ENCODE peak calls at places on chromosomes 5 and 9, in four cellular contexts. One of them, this sample, is unnamed.

GRCh38 chr5:180070726-180071417 is 687 bp downstream of the RNF130 start:
- DNase-seq in stomach: peak; percentile 36
- DNase-seq in cardiac muscle cell: peak; percentile 64
- DNase-seq in pancreas: no peak
- DNase-seq in this sample: no peak

GRCh38 chr5:35198096-35198495 is 32.2 kb downstream of the PRLR start:
- DNase-seq in stomach: peak; percentile 91
- DNase-seq in cardiac muscle cell: peak; percentile 80
- DNase-seq in pancreas: peak; percentile 72
- DNase-seq in this sample: no peak

GRCh38 chr9:75101004-75101601 is 12.8 kb downstream of the OSTF1 start:
- DNase-seq in stomach: no peak
- DNase-seq in cardiac muscle cell: no peak
- DNase-seq in pancreas: no peak
- DNase-seq in this sample: no peak

GRCh38 chr5:37710965-37711364 is 128.9 kb downstream of the GDNF start:
- DNase-seq in stomach: no peak
- DNase-seq in cardiac muscle cell: no peak
- DNase-seq in pancreas: no peak
- DNase-seq in this sample: no peak

GRCh38 chr5:133969654-133970324 is 1.4 kb upstream of the C5orf15 start:
- DNase-seq in stomach: no peak
- DNase-seq in cardiac muscle cell: peak; percentile 18
- DNase-seq in pancreas: no peak
- DNase-seq in this sample: no peak

GRCh38 chr5:132049093-132049492 is 11.4 kb upstream of the IL3 start:
- DNase-seq in stomach: no peak
- DNase-seq in cardiac muscle cell: no peak
- DNase-seq in pancreas: peak; percentile 3
- DNase-seq in this sample: no peak

GRCh38 chr9:107698779-107699564 is 209.4 kb upstream of the KLF4 start:
- DNase-seq in stomach: no peak
- DNase-seq in cardiac muscle cell: no peak
- DNase-seq in pancreas: no peak
- DNase-seq in this sample: no peak

GRCh38 chr9:14769235-14769580 is 46.7 kb upstream of the CER1 start:
- DNase-seq in stomach: no peak
- DNase-seq in cardiac muscle cell: peak; percentile 48
- DNase-seq in pancreas: no peak
- DNase-seq in this sample: no peak

GRCh38 chr5:165775094-165775493 is 2269.7 kb downstream of the MAT2B start:
- DNase-seq in stomach: no peak
- DNase-seq in cardiac muscle cell: no peak
- DNase-seq in pancreas: no peak
- DNase-seq in this sample: no peak

GRCh38 chr9:93108301-93109041 is 12.5 kb downstream of the CARD19 start:
- DNase-seq in stomach: no peak
- DNase-seq in cardiac muscle cell: no peak
- DNase-seq in pancreas: peak; percentile 52
- DNase-seq in this sample: peak; percentile 34

GRCh38 chr9:124342946-124343485 is 72.2 kb downstream of the PSMB7 start:
- DNase-seq in stomach: no peak
- DNase-seq in cardiac muscle cell: peak; percentile 84
- DNase-seq in pancreas: no peak
- DNase-seq in this sample: no peak

GRCh38 chr9:125493861-125494554 is 213.0 kb downstream of the MAPKAP1 start:
- DNase-seq in stomach: no peak
- DNase-seq in cardiac muscle cell: no peak
- DNase-seq in pancreas: no peak
- DNase-seq in this sample: no peak

GRCh38 chr5:79890119-79890870 is 100.8 kb downstream of the MTX3 start:
- DNase-seq in stomach: no peak
- DNase-seq in cardiac muscle cell: no peak
- DNase-seq in pancreas: no peak
- DNase-seq in this sample: no peak

GRCh38 chr9:38294130-38294529 is 98.4 kb upstream of the ALDH1B1 start:
- DNase-seq in stomach: no peak
- DNase-seq in cardiac muscle cell: no peak
- DNase-seq in pancreas: no peak
- DNase-seq in this sample: no peak

GRCh38 chr5:122649080-122649479 is 125.8 kb upstream of the SNX2 start:
- DNase-seq in stomach: no peak
- DNase-seq in cardiac muscle cell: no peak
- DNase-seq in pancreas: no peak
- DNase-seq in this sample: no peak

GRCh38 chr9:137757613-137758029 is 120.0 kb upstream of the CACNA1B start:
- DNase-seq in stomach: no peak
- DNase-seq in cardiac muscle cell: peak; percentile 25
- DNase-seq in pancreas: no peak
- DNase-seq in this sample: peak; percentile 81

GRCh38 chr9:5073701-5074100 is 88.6 kb downstream of the JAK2 start:
- DNase-seq in stomach: no peak
- DNase-seq in cardiac muscle cell: no peak
- DNase-seq in pancreas: no peak
- DNase-seq in this sample: no peak

GRCh38 chr9:2029666-2030170 is 14.6 kb downstream of the SMARCA2 start:
- DNase-seq in stomach: no peak
- DNase-seq in cardiac muscle cell: no peak
- DNase-seq in pancreas: no peak
- DNase-seq in this sample: no peak

GRCh38 chr5:2492476-2492875 is 259.0 kb downstream of the IRX2 start:
- DNase-seq in stomach: no peak
- DNase-seq in cardiac muscle cell: no peak
- DNase-seq in pancreas: no peak
- DNase-seq in this sample: no peak

GRCh38 chr5:1851290-1851934 is 31.3 kb downstream of the IRX4 start:
- DNase-seq in stomach: no peak
- DNase-seq in cardiac muscle cell: no peak
- DNase-seq in pancreas: no peak
- DNase-seq in this sample: no peak

GRCh38 chr5:16937023-16937379 is 913 bp upstream of the MYO10 start:
- DNase-seq in stomach: peak; percentile 77
- DNase-seq in cardiac muscle cell: no peak
- DNase-seq in pancreas: peak; percentile 67
- DNase-seq in this sample: no peak

GRCh38 chr9:121359358-121360294 is 10.4 kb downstream of the STOM start:
- DNase-seq in stomach: no peak
- DNase-seq in cardiac muscle cell: peak; percentile 44
- DNase-seq in pancreas: no peak
- DNase-seq in this sample: no peak

GRCh38 chr5:32506251-32506661 is 61.7 kb upstream of the ZFR start:
- DNase-seq in stomach: no peak
- DNase-seq in cardiac muscle cell: peak; percentile 47
- DNase-seq in pancreas: no peak
- DNase-seq in this sample: no peak

GRCh38 chr5:151107738-151108520 is 27.1 kb upstream of the TNIP1 start:
- DNase-seq in stomach: peak; percentile 83
- DNase-seq in cardiac muscle cell: peak; percentile 71
- DNase-seq in pancreas: peak; percentile 67
- DNase-seq in this sample: no peak

GRCh38 chr5:10307206-10308148 is at the start of gene CMBL:
- DNase-seq in stomach: no peak
- DNase-seq in cardiac muscle cell: peak; percentile 72
- DNase-seq in pancreas: peak; percentile 82
- DNase-seq in this sample: peak; percentile 64

GRCh38 chr9:128108784-128109709 is 18.5 kb downstream of the PTGES2 start:
- DNase-seq in stomach: no peak
- DNase-seq in cardiac muscle cell: no peak
- DNase-seq in pancreas: peak; percentile 33
- DNase-seq in this sample: no peak

GRCh38 chr5:89083791-89084190 is 200.8 kb upstream of the MEF2C start:
- DNase-seq in stomach: no peak
- DNase-seq in cardiac muscle cell: no peak
- DNase-seq in pancreas: no peak
- DNase-seq in this sample: no peak

GRCh38 chr9:114364528-114365041 is 23.2 kb downstream of the AKNA start:
- DNase-seq in stomach: no peak
- DNase-seq in cardiac muscle cell: no peak
- DNase-seq in pancreas: no peak
- DNase-seq in this sample: peak; percentile 60

GRCh38 chr5:100464418-100464817 is 70.8 kb upstream of the FAM174A start:
- DNase-seq in stomach: no peak
- DNase-seq in cardiac muscle cell: peak; percentile 1
- DNase-seq in pancreas: no peak
- DNase-seq in this sample: no peak

GRCh38 chr5:180718810-180719453 is 20.9 kb downstream of the OR2Y1 start:
- DNase-seq in stomach: no peak
- DNase-seq in cardiac muscle cell: peak; percentile 47
- DNase-seq in pancreas: no peak
- DNase-seq in this sample: no peak

GRCh38 chr5:163347671-163348070 is 89.7 kb upstream of the CCNG1 start:
- DNase-seq in stomach: peak; percentile 53
- DNase-seq in cardiac muscle cell: peak; percentile 85
- DNase-seq in pancreas: no peak
- DNase-seq in this sample: no peak

GRCh38 chr9:122051401-122052346 is 41.4 kb downstream of the TTLL11 start:
- DNase-seq in stomach: no peak
- DNase-seq in cardiac muscle cell: peak; percentile 66
- DNase-seq in pancreas: no peak
- DNase-seq in this sample: no peak

GRCh38 chr5:99334936-99335335 is 406.1 kb upstream of the CHD1 start:
- DNase-seq in stomach: no peak
- DNase-seq in cardiac muscle cell: no peak
- DNase-seq in pancreas: no peak
- DNase-seq in this sample: no peak

GRCh38 chr5:83780681-83781080 is 60.0 kb upstream of the HAPLN1 start:
- DNase-seq in stomach: no peak
- DNase-seq in cardiac muscle cell: no peak
- DNase-seq in pancreas: no peak
- DNase-seq in this sample: no peak

GRCh38 chr5:165620394-165620793 is 2115.0 kb downstream of the MAT2B start:
- DNase-seq in stomach: no peak
- DNase-seq in cardiac muscle cell: peak; percentile 77
- DNase-seq in pancreas: no peak
- DNase-seq in this sample: no peak

GRCh38 chr5:110630350-110630749 is 96.1 kb downstream of the TMEM232 start:
- DNase-seq in stomach: no peak
- DNase-seq in cardiac muscle cell: no peak
- DNase-seq in pancreas: no peak
- DNase-seq in this sample: no peak

GRCh38 chr5:75512383-75513074 is 838 bp downstream of the POLK start:
- DNase-seq in stomach: no peak
- DNase-seq in cardiac muscle cell: peak; percentile 33
- DNase-seq in pancreas: no peak
- DNase-seq in this sample: no peak

GRCh38 chr5:62960781-62961180 is 382.2 kb downstream of the LRRC70 start:
- DNase-seq in stomach: no peak
- DNase-seq in cardiac muscle cell: no peak
- DNase-seq in pancreas: no peak
- DNase-seq in this sample: no peak

GRCh38 chr9:87643778-87644570 is 81.9 kb upstream of the CTSL start:
- DNase-seq in stomach: no peak
- DNase-seq in cardiac muscle cell: no peak
- DNase-seq in pancreas: no peak
- DNase-seq in this sample: no peak

GRCh38 chr9:87642330-87643110 is 83.4 kb upstream of the CTSL start:
- DNase-seq in stomach: no peak
- DNase-seq in cardiac muscle cell: peak; percentile 16
- DNase-seq in pancreas: no peak
- DNase-seq in this sample: no peak

GRCh38 chr9:87646546-87646945 is 79.4 kb upstream of the CTSL start:
- DNase-seq in stomach: no peak
- DNase-seq in cardiac muscle cell: no peak
- DNase-seq in pancreas: no peak
- DNase-seq in this sample: no peak

GRCh38 chr9:87643111-87643650 is 82.7 kb upstream of the CTSL start:
- DNase-seq in stomach: no peak
- DNase-seq in cardiac muscle cell: no peak
- DNase-seq in pancreas: no peak
- DNase-seq in this sample: no peak

GRCh38 chr9:87644659-87645058 is 81.3 kb upstream of the CTSL start:
- DNase-seq in stomach: no peak
- DNase-seq in cardiac muscle cell: no peak
- DNase-seq in pancreas: no peak
- DNase-seq in this sample: no peak
- H3K36me3 ChIP-seq in stomach: peaks cover 64% of the 10 kb centered on the region
- H3K36me3 ChIP-seq in cardiac muscle cell: no peaks in the 10 kb centered on the region
- H3K36me3 ChIP-seq in pancreas: no peaks in the 10 kb centered on the region
- H3K36me3 ChIP-seq in this sample: peaks cover 28% of the 10 kb centered on the region

DNA sequence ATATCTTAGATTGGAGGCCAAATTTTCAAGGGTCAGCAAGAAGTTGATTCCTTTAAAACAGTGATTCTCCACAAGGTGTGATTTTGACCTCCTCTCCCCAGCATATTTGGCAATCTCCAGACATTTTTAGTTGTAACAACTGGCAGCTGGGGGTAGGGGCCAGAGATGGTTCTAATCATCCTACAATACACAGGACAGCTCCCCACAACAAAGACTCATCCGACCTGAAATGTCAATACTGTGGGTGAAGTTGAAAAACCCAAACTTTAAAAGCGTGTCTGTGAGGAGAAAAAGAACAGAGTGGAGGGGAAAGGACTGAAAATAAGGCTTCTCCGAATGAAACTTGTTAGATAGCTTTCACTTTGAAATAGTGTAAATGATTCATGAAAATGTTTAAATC is 10.0 kb upstream of the STRBP start:
- DNase-seq in stomach: no peak
- DNase-seq in cardiac muscle cell: no peak
- DNase-seq in pancreas: no peak
- DNase-seq in this sample: no peak
- H3K27me3 ChIP-seq in stomach: no peaks in the 10 kb centered on the region
- H3K27me3 ChIP-seq in cardiac muscle cell: no peaks in the 10 kb centered on the region
- H3K27me3 ChIP-seq in pancreas: no peaks in the 10 kb centered on the region
- H3K27me3 ChIP-seq in this sample: no peaks in the 10 kb centered on the region

DNA sequence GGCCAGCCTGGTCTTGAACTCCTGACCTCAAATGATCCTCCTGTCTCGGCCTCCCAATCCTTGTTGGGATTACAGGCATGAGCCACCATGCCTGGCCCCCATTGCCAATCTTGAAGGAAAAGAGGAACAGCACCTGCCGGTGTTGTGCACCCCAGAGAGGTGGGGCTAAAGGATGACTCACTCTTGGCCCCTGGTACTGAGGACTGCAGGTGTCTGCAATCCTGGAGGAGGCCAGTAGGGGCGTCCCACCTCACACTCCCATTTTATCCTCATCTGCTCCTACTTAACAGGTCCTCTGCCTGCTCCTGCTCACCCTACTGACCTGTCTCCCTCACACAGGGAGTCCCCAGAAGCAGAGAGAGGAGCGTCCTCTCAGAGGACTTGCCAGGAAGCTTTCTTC is 390.4 kb downstream of the ARHGEF28 start:
- DNase-seq in stomach: no peak
- DNase-seq in cardiac muscle cell: no peak
- DNase-seq in pancreas: no peak
- DNase-seq in this sample: peak; percentile 3
- TF ChIP-seq CTCF in stomach: no peak
- TF ChIP-seq CTCF in cardiac muscle cell: peak; percentile 12
- TF ChIP-seq CTCF in pancreas: no peak
- TF ChIP-seq CTCF in this sample: peak; percentile 35

GRCh38 chr5:154863291-154864080 is 5.1 kb downstream of the CNOT8 start:
- DNase-seq in stomach: no peak
- DNase-seq in cardiac muscle cell: no peak
- DNase-seq in pancreas: no peak
- DNase-seq in this sample: no peak
- H3K36me3 ChIP-seq in stomach: peaks cover 55% of the 10 kb centered on the region
- H3K36me3 ChIP-seq in cardiac muscle cell: peaks cover 14% of the 10 kb centered on the region
- H3K36me3 ChIP-seq in pancreas: no peaks in the 10 kb centered on the region
- H3K36me3 ChIP-seq in this sample: peaks cover 8% of the 10 kb centered on the region